ENCODE peak calls at places on chromosomes 7 and 10, in seven cellular contexts. I is K562, S is HepG2, Q is GM12891, C is GM12878, G is GM12892, K is H1. B is an unnamed sample.

GRCh38 chr7:147415991-147416390 is 1174.6 kb upstream of the C7orf33 start:
- DNase-seq in I (no peak), S (no peak), Q (no peak), C (no peak), G (no peak), K (no peak), B (no peak)

GRCh38 chr10:123491692-123492415 is 174.3 kb upstream of the GPR26 start:
- DNase-seq in I (no peak), S (no peak), Q (no peak), C (no peak), G (no peak), K (no peak), B (no peak)

GRCh38 chr7:7424151-7424873 is 111.4 kb downstream of the COL28A1 start:
- DNase-seq in I (peak; percentile 21), S (peak; percentile 58), Q (peak; percentile 34), C (peak; percentile 37), G (peak; percentile 12), K (peak; percentile 19), B (peak; percentile 62)

GRCh38 chr7:130793855-130794618 is 60.0 kb upstream of the KLF14 start:
- DNase-seq in I (no peak), S (peak; percentile 18), Q (no peak), C (no peak), G (no peak), K (no peak), B (no peak)

GRCh38 chr7:146074195-146074765 is 42.3 kb upstream of the CNTNAP2 start:
- DNase-seq in I (no peak), S (no peak), Q (no peak), C (no peak), G (no peak), K (no peak), B (no peak)

GRCh38 chr7:55593515-55594318 is 21.4 kb upstream of the VOPP1 start:
- DNase-seq in I (peak; percentile 74), S (peak; percentile 38), Q (no peak), C (no peak), G (no peak), K (no peak), B (peak; percentile 80)

GRCh38 chr10:128035557-128035973 is 90.7 kb downstream of the MKI67 start:
- DNase-seq in I (peak; percentile 57), S (no peak), Q (peak; percentile 54), C (no peak), G (peak; percentile 49), K (peak; percentile 23), B (peak; percentile 70)

GRCh38 chr10:101780818-101781654 is 2.2 kb downstream of the NPM3 start:
- DNase-seq in I (peak; percentile 76), S (peak; percentile 35), Q (peak; percentile 75), C (peak; percentile 25), G (peak; percentile 80), K (no peak), B (peak; percentile 94)

GRCh38 chr10:13146383-13146782 is 15.0 kb upstream of the MCM10 start:
- DNase-seq in I (no peak), S (no peak), Q (no peak), C (no peak), G (no peak), K (no peak), B (no peak)

GRCh38 chr10:30694492-30695228 is 65.1 kb upstream of the LYZL2 start:
- DNase-seq in I (no peak), S (no peak), Q (no peak), C (no peak), G (no peak), K (no peak), B (no peak)

GRCh38 chr7:2760098-2760889 is 72.3 kb downstream of the AMZ1 start:
- DNase-seq in I (peak; percentile 45), S (peak; percentile 46), Q (no peak), C (no peak), G (no peak), K (no peak), B (peak; percentile 85)

GRCh38 chr7:108001759-108002725 is 919 bp downstream of the LAMB1 start:
- DNase-seq in I (no peak), S (no peak), Q (peak; percentile 16), C (no peak), G (no peak), K (no peak), B (peak; percentile 95)

GRCh38 chr7:157516911-157517781 is 180.3 kb downstream of the DNAJB6 start:
- DNase-seq in I (no peak), S (no peak), Q (no peak), C (no peak), G (no peak), K (no peak), B (no peak)

GRCh38 chr10:93760490-93760889 is 2.8 kb downstream of the LGI1 start:
- DNase-seq in I (no peak), S (no peak), Q (no peak), C (no peak), G (no peak), K (no peak), B (peak; percentile 48)

GRCh38 chr10:31121797-31122586 is 90.3 kb upstream of the ZNF438 start:
- DNase-seq in I (no peak), S (no peak), Q (no peak), C (no peak), G (no peak), K (no peak), B (no peak)

GRCh38 chr10:115049957-115050356 is 43.2 kb upstream of the ATRNL1 start:
- DNase-seq in I (no peak), S (peak; percentile 13), Q (no peak), C (no peak), G (no peak), K (no peak), B (no peak)

GRCh38 chr10:49300140-49300974 is 1.4 kb downstream of the C10orf71 start:
- DNase-seq in I (peak; percentile 74), S (no peak), Q (no peak), C (peak; percentile 59), G (no peak), K (no peak), B (peak; percentile 75)

GRCh38 chr10:121526801-121527221 is 71.4 kb downstream of the FGFR2 start:
- DNase-seq in I (no peak), S (no peak), Q (no peak), C (no peak), G (no peak), K (no peak), B (no peak)

GRCh38 chr10:31099664-31100063 is 68.0 kb upstream of the ZNF438 start:
- DNase-seq in I (no peak), S (peak; percentile 6), Q (no peak), C (no peak), G (no peak), K (peak; percentile 9), B (no peak)

GRCh38 chr10:19819419-19820033 is 3.3 kb downstream of the PLXDC2 start:
- DNase-seq in I (peak; percentile 20), S (peak; percentile 55), Q (no peak), C (no peak), G (no peak), K (no peak), B (peak; percentile 66)

GRCh38 chr10:19815478-19816419 is 483 bp upstream of the PLXDC2 start:
- DNase-seq in I (no peak), S (no peak), Q (no peak), C (no peak), G (no peak), K (peak; percentile 57), B (peak; percentile 75)

GRCh38 chr10:19815036-19815435 is 1.2 kb upstream of the PLXDC2 start:
- DNase-seq in I (no peak), S (no peak), Q (no peak), C (no peak), G (no peak), K (no peak), B (no peak)

GRCh38 chr10:19816420-19817250 is at the start of gene PLXDC2:
- DNase-seq in I (no peak), S (no peak), Q (no peak), C (no peak), G (no peak), K (no peak), B (peak; percentile 64)

DNA sequence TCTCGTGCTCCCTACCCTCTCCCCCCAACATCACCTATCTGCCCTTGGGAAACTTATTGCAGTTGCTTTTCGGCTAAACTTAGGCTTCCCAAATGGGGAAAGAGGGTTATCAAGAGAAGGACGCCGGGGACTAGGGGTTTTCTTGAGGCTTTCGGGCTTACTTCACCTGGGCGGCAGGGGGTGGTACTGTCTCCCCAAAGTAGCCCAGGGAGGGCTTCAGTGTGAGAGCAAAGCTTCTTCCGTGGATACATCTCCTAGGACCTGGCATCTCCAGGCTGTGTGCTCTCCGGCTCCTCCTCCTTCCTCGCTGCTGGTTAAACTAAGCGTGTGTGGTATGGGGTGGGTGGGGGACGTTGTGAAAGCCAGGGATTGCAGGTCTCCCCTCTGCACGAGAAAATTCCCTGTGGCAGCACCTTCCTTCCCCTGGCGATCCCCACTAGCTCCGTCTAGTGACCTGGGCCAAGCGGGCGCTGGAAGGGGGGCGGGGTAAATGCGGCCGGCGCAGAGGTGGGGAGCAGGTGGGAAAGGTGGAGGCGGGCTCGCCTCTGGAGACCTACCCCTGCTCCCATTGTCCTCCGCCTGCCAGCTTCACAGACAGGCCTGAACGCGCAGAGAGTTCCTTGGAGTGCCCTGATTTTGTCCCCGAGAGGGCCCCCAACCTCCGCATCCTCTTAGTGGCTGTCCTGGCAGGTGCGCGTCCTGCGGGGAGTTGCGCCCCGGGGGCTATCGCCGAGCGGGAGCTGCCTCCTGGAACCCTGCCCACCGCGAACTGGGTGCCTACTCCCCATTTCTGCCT is 1.2 kb downstream of the PLXDC2 start:
- DNase-seq in I (no peak), S (no peak), Q (no peak), C (no peak), G (no peak), K (peak; percentile 13), B (peak; percentile 51)
- TF ChIP-seq TAF1 in I (no peak), S (no peak), Q (no peak), C (no peak), G (no peak), K (no peak), B (no peak)

GRCh38 chr7:24708244-24708643 is 49.0 kb downstream of the GSDME start:
- DNase-seq in I (no peak), S (no peak), Q (no peak), C (no peak), G (no peak), K (no peak), B (no peak)
- TF ChIP-seq TAF1 in I (no peak), S (no peak), Q (no peak), C (no peak), G (no peak), K (no peak), B (no peak)

GRCh38 chr7:20316706-20317105 is 14.0 kb upstream of the ITGB8 start:
- DNase-seq in I (no peak), S (no peak), Q (no peak), C (no peak), G (no peak), K (no peak), B (no peak)

GRCh38 chr7:20314216-20314615 is 16.5 kb upstream of the ITGB8 start:
- DNase-seq in I (no peak), S (no peak), Q (no peak), C (no peak), G (no peak), K (no peak), B (no peak)

GRCh38 chr7:20310963-20311742 is 19.5 kb upstream of the ITGB8 start:
- DNase-seq in I (no peak), S (peak; percentile 25), Q (no peak), C (peak; percentile 61), G (no peak), K (no peak), B (no peak)

GRCh38 chr7:20311743-20312042 is 19.0 kb upstream of the ITGB8 start:
- DNase-seq in I (no peak), S (no peak), Q (no peak), C (no peak), G (no peak), K (no peak), B (no peak)

GRCh38 chr7:20312562-20312961 is 18.1 kb upstream of the ITGB8 start:
- DNase-seq in I (no peak), S (no peak), Q (no peak), C (no peak), G (no peak), K (no peak), B (no peak)
- TF ChIP-seq TAF1 in I (no peak), S (no peak), Q (no peak), C (no peak), G (no peak), K (no peak), B (no peak)

GRCh38 chr7:37201003-37201875 is 247.4 kb downstream of the ELMO1 start:
- DNase-seq in I (peak; percentile 69), S (peak; percentile 64), Q (peak; percentile 35), C (no peak), G (peak; percentile 27), K (no peak), B (peak; percentile 83)
- TF ChIP-seq TAF1 in I (no peak), S (no peak), Q (no peak), C (no peak), G (no peak), K (no peak), B (no peak)